ENCODE peak calls at places on chromosome 16, in nine cellular contexts. C, Q, N, R, T, G, S, J and D are unnamed samples.

GRCh38 chr16:2178321-2179106 is 17.9 kb downstream of the CASKIN1 start:
- DNase-seq in C (no peak), Q (no peak), N (no peak), R (no peak), T (no peak), G (no peak), S (no peak), J (no peak), D (no peak)

GRCh38 chr16:2143874-2144485 is 4.4 kb upstream of the RAB26 start:
- DNase-seq in C (no peak), Q (no peak), N (no peak), R (no peak), T (no peak), G (no peak), S (no peak), J (no peak), D (no peak)

GRCh38 chr16:55822280-55822810 is 10.6 kb downstream of the CES1 start:
- DNase-seq in C (no peak), Q (no peak), N (no peak), R (no peak), T (no peak), G (no peak), S (no peak), J (no peak), D (no peak)

GRCh38 chr16:19912445-19913305 is 28.0 kb upstream of the GPRC5B start:
- DNase-seq in C (no peak), Q (no peak), N (no peak), R (no peak), T (no peak), G (no peak), S (no peak), J (no peak), D (no peak)

GRCh38 chr16:67147437-67148140 is 3.2 kb downstream of the B3GNT9 start:
- DNase-seq in C (no peak), Q (no peak), N (no peak), R (no peak), T (no peak), G (no peak), S (no peak), J (no peak), D (peak; percentile 70)

GRCh38 chr16:23406546-23407240 is 46.3 kb downstream of the COG7 start:
- DNase-seq in C (no peak), Q (no peak), N (no peak), R (no peak), T (no peak), G (no peak), S (no peak), J (no peak), D (no peak)

GRCh38 chr16:68235882-68236803 is at the start of gene ESRP2:
- DNase-seq in C (peak; percentile 96), Q (peak; percentile 46), N (no peak), R (peak; percentile 94), T (peak; percentile 36), G (peak; percentile 96), S (no peak), J (no peak), D (peak; percentile 95)

GRCh38 chr16:75065149-75065807 is 51.3 kb downstream of the LDHD start:
- DNase-seq in C (no peak), Q (no peak), N (no peak), R (peak; percentile 32), T (no peak), G (no peak), S (no peak), J (no peak), D (peak; percentile 47)

GRCh38 chr16:56547120-56547948 is 17.5 kb upstream of the MT4 start:
- DNase-seq in C (no peak), Q (no peak), N (no peak), R (peak; percentile 24), T (no peak), G (no peak), S (no peak), J (no peak), D (no peak)

GRCh38 chr16:35414563-35414962 is 1955.2 kb downstream of the TP53TG3F start:
- DNase-seq in C (no peak), Q (no peak), N (no peak), R (no peak), T (no peak), G (no peak), S (no peak), J (no peak), D (no peak)

GRCh38 chr16:72530434-72530833 is 358.5 kb upstream of the PMFBP1 start:
- DNase-seq in C (no peak), Q (no peak), N (no peak), R (no peak), T (no peak), G (no peak), S (no peak), J (peak; percentile 86), D (no peak)

GRCh38 chr16:1537763-1538289 is 4.4 kb downstream of the TMEM204 start:
- DNase-seq in C (no peak), Q (no peak), N (no peak), R (no peak), T (no peak), G (no peak), S (no peak), J (no peak), D (no peak)

GRCh38 chr16:11249233-11250061 is 6.6 kb downstream of the SOCS1 start:
- DNase-seq in C (no peak), Q (no peak), N (no peak), R (no peak), T (no peak), G (no peak), S (no peak), J (no peak), D (no peak)

GRCh38 chr16:27465483-27465879 is 63.5 kb downstream of the IL21R start:
- DNase-seq in C (no peak), Q (no peak), N (no peak), R (no peak), T (no peak), G (no peak), S (no peak), J (no peak), D (no peak)

GRCh38 chr16:16016388-16016964 is 67.1 kb downstream of the ABCC1 start:
- DNase-seq in C (no peak), Q (no peak), N (no peak), R (no peak), T (no peak), G (no peak), S (no peak), J (no peak), D (no peak)

GRCh38 chr16:73019456-73020362 is 28.2 kb downstream of the ZFHX3 start:
- DNase-seq in C (peak; percentile 35), Q (peak; percentile 43), N (no peak), R (no peak), T (no peak), G (no peak), S (peak; percentile 73), J (no peak), D (peak; percentile 49)

GRCh38 chr16:4260360-4260759 is 12.5 kb downstream of the TFAP4 start:
- DNase-seq in C (peak; percentile 97), Q (no peak), N (no peak), R (peak; percentile 73), T (no peak), G (peak; percentile 95), S (no peak), J (no peak), D (no peak)

GRCh38 chr16:75267631-75268264 is 16.3 kb upstream of the BCAR1 start:
- DNase-seq in C (peak; percentile 89), Q (peak; percentile 70), N (no peak), R (peak; percentile 66), T (peak; percentile 76), G (peak; percentile 89), S (no peak), J (no peak), D (peak; percentile 98)

GRCh38 chr16:22970191-22970845 is 156.4 kb downstream of the HS3ST2 start:
- DNase-seq in C (no peak), Q (no peak), N (no peak), R (no peak), T (no peak), G (no peak), S (peak; percentile 55), J (no peak), D (no peak)

GRCh38 chr16:1215574-1216295 is 9.3 kb downstream of the TPSG1 start:
- DNase-seq in C (no peak), Q (no peak), N (no peak), R (no peak), T (no peak), G (no peak), S (no peak), J (no peak), D (no peak)

GRCh38 chr16:68866933-68867332 is 23.6 kb downstream of the TANGO6 start:
- DNase-seq in C (no peak), Q (no peak), N (no peak), R (no peak), T (no peak), G (no peak), S (no peak), J (no peak), D (no peak)

GRCh38 chr16:53129281-53130192 is 74.7 kb downstream of the CHD9 start:
- DNase-seq in C (peak; percentile 12), Q (no peak), N (no peak), R (peak; percentile 11), T (no peak), G (no peak), S (no peak), J (peak; percentile 74), D (no peak)

GRCh38 chr16:54937673-54938350 is 7.1 kb downstream of the IRX5 start:
- DNase-seq in C (no peak), Q (no peak), N (no peak), R (no peak), T (no peak), G (no peak), S (no peak), J (no peak), D (no peak)

GRCh38 chr16:29821663-29822115 is 1.4 kb downstream of the MVP start:
- DNase-seq in C (no peak), Q (peak; percentile 59), N (no peak), R (no peak), T (no peak), G (peak; percentile 43), S (no peak), J (no peak), D (peak; percentile 24)
- H3K4me3 ChIP-seq in C (peak overlapping the region; percentile 70), Q (peak overlapping the region; percentile 81), N (peak overlapping the region; percentile 50), R (peak overlapping the region; percentile 40), T (peak overlapping the region; percentile 69), G (peak overlapping the region; percentile 54), S (peak overlapping the region; percentile 66), J (no peak overlapping the region), D (peak overlapping the region; percentile 60)

GRCh38 chr16:83353241-83353640 is 454.5 kb upstream of the HSBP1 start:
- DNase-seq in C (no peak), Q (no peak), N (no peak), R (no peak), T (no peak), G (no peak), S (no peak), J (no peak), D (no peak)
- H3K27ac ChIP-seq in C (no peak overlapping the region), Q (no peak overlapping the region), N (no peak overlapping the region), R (no peak overlapping the region), T (peak overlapping the region; percentile 58), G (no peak overlapping the region), S (peak overlapping the region; percentile 85), J (no peak overlapping the region), D (no peak overlapping the region)

GRCh38 chr16:51155901-51156810 is 5.1 kb upstream of the SALL1 start:
- DNase-seq in C (no peak), Q (no peak), N (no peak), R (no peak), T (no peak), G (no peak), S (no peak), J (no peak), D (peak; percentile 65)
- H3K4me1 ChIP-seq in C (peaks cover 34% of the 10 kb centered on the region), Q (no peaks in the 10 kb centered on the region), N (peaks cover 3% of the 10 kb centered on the region), R (peaks cover 4% of the 10 kb centered on the region), T (no peaks in the 10 kb centered on the region), G (peaks cover 12% of the 10 kb centered on the region), S (peaks cover 34% of the 10 kb centered on the region), J (no peaks in the 10 kb centered on the region), D (peaks cover 30% of the 10 kb centered on the region)

GRCh38 chr16:70653809-70654771 is 7.7 kb downstream of the IL34 start:
- DNase-seq in C (peak; percentile 84), Q (peak; percentile 70), N (peak; percentile 96), R (peak; percentile 71), T (peak; percentile 76), G (peak; percentile 70), S (peak; percentile 92), J (peak; percentile 92), D (peak; percentile 85)
- H3K4me3 ChIP-seq in C (no peak overlapping the region), Q (no peak overlapping the region), N (no peak overlapping the region), R (no peak overlapping the region), T (peak overlapping the region; percentile 37), G (no peak overlapping the region), S (peak overlapping the region; percentile 36), J (no peak overlapping the region), D (no peak overlapping the region)